ENCODE peak calls at places on chromosomes 11 and 22, in four cellular contexts. One of them, this sample, is unnamed.

GRCh38 chr22:28154856-28155255 is 235.8 kb upstream of the PITPNB start:
- DNase-seq in left ventricle myocardium inferior: no peak
- DNase-seq in thyroid gland: no peak
- DNase-seq in RWPE2: no peak
- DNase-seq in this sample: no peak

GRCh38 chr11:120858740-120859139 is 165.2 kb upstream of the TBCEL start:
- DNase-seq in left ventricle myocardium inferior: no peak
- DNase-seq in thyroid gland: no peak
- DNase-seq in RWPE2: no peak
- DNase-seq in this sample: no peak

GRCh38 chr22:20056161-20056560 is 23.9 kb upstream of the DGCR8 start:
- DNase-seq in left ventricle myocardium inferior: no peak
- DNase-seq in thyroid gland: no peak
- DNase-seq in RWPE2: no peak
- DNase-seq in this sample: no peak

GRCh38 chr11:5922749-5923426 is 19.2 kb upstream of the OR56A3 start:
- DNase-seq in left ventricle myocardium inferior: no peak
- DNase-seq in thyroid gland: no peak
- DNase-seq in RWPE2: no peak
- DNase-seq in this sample: no peak

GRCh38 chr22:44461614-44462013 is 36.4 kb downstream of the RTL6 start:
- DNase-seq in left ventricle myocardium inferior: no peak
- DNase-seq in thyroid gland: no peak
- DNase-seq in RWPE2: no peak
- DNase-seq in this sample: no peak

GRCh38 chr11:69904331-69905201 is 85.3 kb upstream of the FGF3 start:
- DNase-seq in left ventricle myocardium inferior: no peak
- DNase-seq in thyroid gland: no peak
- DNase-seq in RWPE2: peak; percentile 43
- DNase-seq in this sample: no peak

GRCh38 chr11:2929880-2930704 is 872 bp upstream of the PHLDA2 start:
- DNase-seq in left ventricle myocardium inferior: no peak
- DNase-seq in thyroid gland: no peak
- DNase-seq in RWPE2: peak; percentile 81
- DNase-seq in this sample: peak; percentile 79

GRCh38 chr11:123594921-123595320 is 59.5 kb downstream of the SCN3B start:
- DNase-seq in left ventricle myocardium inferior: no peak
- DNase-seq in thyroid gland: no peak
- DNase-seq in RWPE2: no peak
- DNase-seq in this sample: no peak

GRCh38 chr22:20656516-20656901 is 117.4 kb upstream of the SERPIND1 start:
- DNase-seq in left ventricle myocardium inferior: no peak
- DNase-seq in thyroid gland: no peak
- DNase-seq in RWPE2: no peak
- DNase-seq in this sample: no peak

GRCh38 chr11:117180661-117181585 is 2.4 kb downstream of the SIDT2 start:
- DNase-seq in left ventricle myocardium inferior: peak; percentile 58
- DNase-seq in thyroid gland: peak; percentile 59
- DNase-seq in RWPE2: peak; percentile 38
- DNase-seq in this sample: peak; percentile 87

GRCh38 chr22:21044931-21045584 is 688 bp upstream of the LRRC74B start:
- DNase-seq in left ventricle myocardium inferior: no peak
- DNase-seq in thyroid gland: no peak
- DNase-seq in RWPE2: no peak
- DNase-seq in this sample: no peak

GRCh38 chr11:554824-555499 is 5.6 kb downstream of the LMNTD2 start:
- DNase-seq in left ventricle myocardium inferior: peak; percentile 43
- DNase-seq in thyroid gland: peak; percentile 82
- DNase-seq in RWPE2: no peak
- DNase-seq in this sample: peak; percentile 81

GRCh38 chr11:128355558-128355957 is 231.8 kb downstream of the ETS1 start:
- DNase-seq in left ventricle myocardium inferior: no peak
- DNase-seq in thyroid gland: no peak
- DNase-seq in RWPE2: no peak
- DNase-seq in this sample: no peak

GRCh38 chr22:27581688-27582087 is 219.9 kb downstream of the MN1 start:
- DNase-seq in left ventricle myocardium inferior: peak; percentile 91
- DNase-seq in thyroid gland: peak; percentile 29
- DNase-seq in RWPE2: no peak
- DNase-seq in this sample: peak; percentile 61

GRCh38 chr11:79062814-79063762 is 377.7 kb downstream of the TENM4 start:
- DNase-seq in left ventricle myocardium inferior: no peak
- DNase-seq in thyroid gland: no peak
- DNase-seq in RWPE2: no peak
- DNase-seq in this sample: no peak

GRCh38 chr11:19382131-19382611 is 141.4 kb upstream of the E2F8 start:
- DNase-seq in left ventricle myocardium inferior: no peak
- DNase-seq in thyroid gland: no peak
- DNase-seq in RWPE2: no peak
- DNase-seq in this sample: no peak

GRCh38 chr11:86632499-86633269 is 39.7 kb downstream of the ME3 start:
- DNase-seq in left ventricle myocardium inferior: no peak
- DNase-seq in thyroid gland: no peak
- DNase-seq in RWPE2: peak; percentile 86
- DNase-seq in this sample: no peak

GRCh38 chr11:84901986-84902385 is 725.2 kb downstream of the DLG2 start:
- DNase-seq in left ventricle myocardium inferior: no peak
- DNase-seq in thyroid gland: no peak
- DNase-seq in RWPE2: no peak
- DNase-seq in this sample: no peak

GRCh38 chr11:12235080-12235479 is 124.7 kb downstream of the MICAL2 start:
- DNase-seq in left ventricle myocardium inferior: no peak
- DNase-seq in thyroid gland: no peak
- DNase-seq in RWPE2: no peak
- DNase-seq in this sample: no peak

GRCh38 chr11:110894224-110894623 is 182.0 kb upstream of the ARHGAP20 start:
- DNase-seq in left ventricle myocardium inferior: no peak
- DNase-seq in thyroid gland: no peak
- DNase-seq in RWPE2: no peak
- DNase-seq in this sample: no peak

GRCh38 chr22:39301108-39301507 is 18.3 kb downstream of the RPL3 start:
- DNase-seq in left ventricle myocardium inferior: no peak
- DNase-seq in thyroid gland: no peak
- DNase-seq in RWPE2: no peak
- DNase-seq in this sample: no peak

GRCh38 chr22:25903294-25903693 is 161.3 kb downstream of the MYO18B start:
- DNase-seq in left ventricle myocardium inferior: no peak
- DNase-seq in thyroid gland: no peak
- DNase-seq in RWPE2: no peak
- DNase-seq in this sample: no peak

GRCh38 chr22:40383905-40384304 is 13.5 kb downstream of the SGSM3 start:
- DNase-seq in left ventricle myocardium inferior: no peak
- DNase-seq in thyroid gland: no peak
- DNase-seq in RWPE2: no peak
- DNase-seq in this sample: no peak

GRCh38 chr11:12430912-12431311 is 53.5 kb downstream of the PARVA start:
- DNase-seq in left ventricle myocardium inferior: no peak
- DNase-seq in thyroid gland: peak; percentile 25
- DNase-seq in RWPE2: peak; percentile 73
- DNase-seq in this sample: peak; percentile 74

GRCh38 chr11:119763071-119763715 is 34.2 kb upstream of the NECTIN1 start:
- DNase-seq in left ventricle myocardium inferior: no peak
- DNase-seq in thyroid gland: no peak
- DNase-seq in RWPE2: no peak
- DNase-seq in this sample: no peak

GRCh38 chr11:44812971-44813370 is 86.2 kb downstream of the TSPAN18 start:
- DNase-seq in left ventricle myocardium inferior: no peak
- DNase-seq in thyroid gland: peak; percentile 10
- DNase-seq in RWPE2: no peak
- DNase-seq in this sample: no peak

GRCh38 chr11:119754656-119755350 is 25.8 kb upstream of the NECTIN1 start:
- DNase-seq in left ventricle myocardium inferior: no peak
- DNase-seq in thyroid gland: no peak
- DNase-seq in RWPE2: peak; percentile 32
- DNase-seq in this sample: no peak

GRCh38 chr11:71333473-71333872 is 81.1 kb upstream of the SHANK2 start:
- DNase-seq in left ventricle myocardium inferior: no peak
- DNase-seq in thyroid gland: no peak
- DNase-seq in RWPE2: peak; percentile 4
- DNase-seq in this sample: no peak

GRCh38 chr11:44308923-44309482 is 936 bp downstream of the ALX4 start:
- DNase-seq in left ventricle myocardium inferior: no peak
- DNase-seq in thyroid gland: no peak
- DNase-seq in RWPE2: no peak
- DNase-seq in this sample: no peak

GRCh38 chr22:19059481-19060278 is 62.5 kb downstream of the DGCR2 start:
- DNase-seq in left ventricle myocardium inferior: no peak
- DNase-seq in thyroid gland: no peak
- DNase-seq in RWPE2: no peak
- DNase-seq in this sample: no peak

GRCh38 chr11:32385998-32386397 is 49.3 kb downstream of the WT1 start:
- DNase-seq in left ventricle myocardium inferior: no peak
- DNase-seq in thyroid gland: peak; percentile 12
- DNase-seq in RWPE2: no peak
- DNase-seq in this sample: peak; percentile 24

GRCh38 chr22:41301085-41302015 is at the start of gene ZC3H7B:
- DNase-seq in left ventricle myocardium inferior: peak; percentile 82
- DNase-seq in thyroid gland: peak; percentile 92
- DNase-seq in RWPE2: peak; percentile 78
- DNase-seq in this sample: peak; percentile 87

GRCh38 chr22:23696326-23696851 is 5.6 kb downstream of the RGL4 start:
- DNase-seq in left ventricle myocardium inferior: no peak
- DNase-seq in thyroid gland: no peak
- DNase-seq in RWPE2: no peak
- DNase-seq in this sample: peak; percentile 52

GRCh38 chr11:130146797-130147196 is 12.8 kb upstream of the ST14 start:
- DNase-seq in left ventricle myocardium inferior: no peak
- DNase-seq in thyroid gland: no peak
- DNase-seq in RWPE2: no peak
- DNase-seq in this sample: peak; percentile 43

DNA sequence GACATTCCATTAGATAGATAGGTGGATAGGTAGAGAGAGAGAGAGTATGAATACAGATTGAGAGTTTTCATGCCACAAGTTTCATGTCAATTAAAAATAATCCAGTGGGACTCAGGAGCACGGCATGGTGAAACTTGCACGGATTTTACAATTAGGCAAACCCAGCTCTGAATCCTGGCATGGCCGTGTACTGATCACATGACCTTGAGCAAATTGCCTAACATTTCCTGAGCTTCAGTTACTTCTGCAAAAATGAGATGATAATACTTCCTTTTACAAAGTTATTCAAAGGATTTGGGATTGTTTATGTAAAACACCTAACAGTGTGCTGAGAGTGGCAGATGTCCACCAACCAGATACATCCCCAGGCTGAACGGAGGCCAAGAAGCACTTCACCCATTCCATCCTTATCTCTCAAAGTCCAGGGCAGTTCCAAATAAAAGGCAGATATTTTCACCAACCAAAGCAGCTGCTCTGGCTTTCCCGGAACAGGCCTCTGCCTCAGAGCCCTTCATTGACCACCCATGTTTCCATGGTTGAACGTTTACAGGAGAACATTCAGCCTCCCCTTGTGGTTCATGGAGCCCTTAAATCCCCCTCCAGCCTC is 17.9 kb downstream of the APLNR start:
- DNase-seq in left ventricle myocardium inferior: peak; percentile 34
- DNase-seq in thyroid gland: no peak
- DNase-seq in RWPE2: no peak
- DNase-seq in this sample: no peak
- H3K9me3 ChIP-seq in left ventricle myocardium inferior: no peaks in the 10 kb centered on the region
- H3K9me3 ChIP-seq in thyroid gland: no peaks in the 10 kb centered on the region
- H3K9me3 ChIP-seq in RWPE2: no peaks in the 10 kb centered on the region
- H3K9me3 ChIP-seq in this sample: no peaks in the 10 kb centered on the region

GRCh38 chr22:10727393-10727792 is 4800.6 kb upstream of the OR11H1 start:
- DNase-seq in left ventricle myocardium inferior: no peak
- DNase-seq in thyroid gland: no peak
- DNase-seq in RWPE2: no peak
- DNase-seq in this sample: no peak
- H3K9me3 ChIP-seq in left ventricle myocardium inferior: peaks cover 64% of the 10 kb centered on the region
- H3K9me3 ChIP-seq in thyroid gland: no peaks in the 10 kb centered on the region
- H3K9me3 ChIP-seq in RWPE2: no peaks in the 10 kb centered on the region
- H3K9me3 ChIP-seq in this sample: peaks cover 30% of the 10 kb centered on the region

GRCh38 chr11:98110030-98110429 is 910.7 kb upstream of the CNTN5 start:
- DNase-seq in left ventricle myocardium inferior: no peak
- DNase-seq in thyroid gland: no peak
- DNase-seq in RWPE2: no peak
- DNase-seq in this sample: no peak
- H3K9me3 ChIP-seq in left ventricle myocardium inferior: no peaks in the 10 kb centered on the region
- H3K9me3 ChIP-seq in thyroid gland: no peaks in the 10 kb centered on the region
- H3K9me3 ChIP-seq in RWPE2: no peaks in the 10 kb centered on the region
- H3K9me3 ChIP-seq in this sample: no peaks in the 10 kb centered on the region

GRCh38 chr11:68115285-68115684 is 5.9 kb downstream of the CHKA start:
- DNase-seq in left ventricle myocardium inferior: no peak
- DNase-seq in thyroid gland: no peak
- DNase-seq in RWPE2: no peak
- DNase-seq in this sample: no peak
- H3K9me3 ChIP-seq in left ventricle myocardium inferior: no peaks in the 10 kb centered on the region
- H3K9me3 ChIP-seq in thyroid gland: no peaks in the 10 kb centered on the region
- H3K9me3 ChIP-seq in RWPE2: no peaks in the 10 kb centered on the region
- H3K9me3 ChIP-seq in this sample: no peaks in the 10 kb centered on the region

GRCh38 chr11:17371614-17372013 is 16.8 kb downstream of the KCNJ11 start:
- DNase-seq in left ventricle myocardium inferior: no peak
- DNase-seq in thyroid gland: no peak
- DNase-seq in RWPE2: no peak
- DNase-seq in this sample: no peak

GRCh38 chr11:17366491-17366890 is 14.9 kb downstream of the NCR3LG1 start:
- DNase-seq in left ventricle myocardium inferior: no peak
- DNase-seq in thyroid gland: no peak
- DNase-seq in RWPE2: no peak
- DNase-seq in this sample: no peak

GRCh38 chr11:17369094-17369493 is 17.5 kb downstream of the NCR3LG1 start:
- DNase-seq in left ventricle myocardium inferior: no peak
- DNase-seq in thyroid gland: no peak
- DNase-seq in RWPE2: no peak
- DNase-seq in this sample: no peak

GRCh38 chr11:17368551-17368950 is 17.0 kb downstream of the NCR3LG1 start:
- DNase-seq in left ventricle myocardium inferior: no peak
- DNase-seq in thyroid gland: no peak
- DNase-seq in RWPE2: no peak
- DNase-seq in this sample: no peak

GRCh38 chr11:17369685-17370243 is 18.2 kb downstream of the NCR3LG1 start:
- DNase-seq in left ventricle myocardium inferior: no peak
- DNase-seq in thyroid gland: no peak
- DNase-seq in RWPE2: no peak
- DNase-seq in this sample: no peak
- H3K9me3 ChIP-seq in left ventricle myocardium inferior: peaks cover 64% of the 10 kb centered on the region
- H3K9me3 ChIP-seq in thyroid gland: no peaks in the 10 kb centered on the region
- H3K9me3 ChIP-seq in RWPE2: peaks cover 20% of the 10 kb centered on the region
- H3K9me3 ChIP-seq in this sample: peaks cover 48% of the 10 kb centered on the region

GRCh38 chr11:45905095-45905494 is 2.0 kb downstream of the FREY1 start:
- DNase-seq in left ventricle myocardium inferior: no peak
- DNase-seq in thyroid gland: no peak
- DNase-seq in RWPE2: no peak
- DNase-seq in this sample: no peak
- H3K9me3 ChIP-seq in left ventricle myocardium inferior: no peaks in the 10 kb centered on the region
- H3K9me3 ChIP-seq in thyroid gland: no peaks in the 10 kb centered on the region
- H3K9me3 ChIP-seq in RWPE2: no peaks in the 10 kb centered on the region
- H3K9me3 ChIP-seq in this sample: no peaks in the 10 kb centered on the region

This sample was measured in transverse colon.